ENCODE peak calls at places on chromosomes 3 and 15, in four cellular contexts. E, O, R and F are unnamed samples.
A peak's percentile ranks its signal among the peaks of the same experiment; 100 is the strongest.

GRCh38 chr15:30953731-30954378 is 37.6 kb downstream of the MTMR10 start:
- DNase-seq in E (no peak), O (peak; percentile 41), R (peak; percentile 81), F (no peak)

GRCh38 chr3:11655188-11655928 is 11.6 kb upstream of the VGLL4 start:
- DNase-seq in E (no peak), O (no peak), R (no peak), F (no peak)

GRCh38 chr3:158702815-158703481 is 29.3 kb downstream of the RARRES1 start:
- DNase-seq in E (no peak), O (no peak), R (no peak), F (no peak)

GRCh38 chr15:40065166-40065565 is 26.2 kb upstream of the SRP14 start:
- DNase-seq in E (no peak), O (no peak), R (no peak), F (no peak)

GRCh38 chr3:137764001-137764433 is at the start of gene SOX14:
- DNase-seq in E (no peak), O (no peak), R (no peak), F (no peak)

GRCh38 chr3:10008588-10009344 is 17.5 kb upstream of the FANCD2 start:
- DNase-seq in E (peak; percentile 56), O (no peak), R (peak; percentile 92), F (no peak)

GRCh38 chr15:62901916-62902554 is 140.5 kb upstream of the TPM1 start:
- DNase-seq in E (no peak), O (peak; percentile 6), R (no peak), F (no peak)

GRCh38 chr3:155032918-155033317 is 47.2 kb upstream of the MME start:
- DNase-seq in E (no peak), O (no peak), R (no peak), F (no peak)

GRCh38 chr3:185402561-185402960 is 39.6 kb downstream of the MAP3K13 start:
- DNase-seq in E (no peak), O (no peak), R (no peak), F (no peak)

GRCh38 chr3:138374573-138375134 is 26.3 kb downstream of the MRAS start:
- DNase-seq in E (no peak), O (no peak), R (no peak), F (no peak)

GRCh38 chr3:5317572-5317971 is 130.1 kb downstream of the EDEM1 start:
- DNase-seq in E (no peak), O (no peak), R (no peak), F (no peak)

GRCh38 chr3:134211797-134212196 is 38.9 kb downstream of the RYK start:
- DNase-seq in E (peak; percentile 10), O (no peak), R (peak; percentile 61), F (no peak)

GRCh38 chr15:68328485-68328884 is 50.9 kb downstream of the FEM1B start:
- DNase-seq in E (no peak), O (no peak), R (no peak), F (no peak)

GRCh38 chr3:194731496-194732073 is 45.9 kb downstream of the FAM43A start:
- DNase-seq in E (no peak), O (no peak), R (no peak), F (no peak)

GRCh38 chr3:194732617-194733016 is 46.9 kb downstream of the FAM43A start:
- DNase-seq in E (no peak), O (no peak), R (no peak), F (no peak)

GRCh38 chr3:194728986-194729385 is 43.3 kb downstream of the FAM43A start:
- DNase-seq in E (no peak), O (no peak), R (no peak), F (no peak)

GRCh38 chr3:194727435-194728128 is 41.9 kb downstream of the FAM43A start:
- DNase-seq in E (no peak), O (no peak), R (no peak), F (no peak)

DNA sequence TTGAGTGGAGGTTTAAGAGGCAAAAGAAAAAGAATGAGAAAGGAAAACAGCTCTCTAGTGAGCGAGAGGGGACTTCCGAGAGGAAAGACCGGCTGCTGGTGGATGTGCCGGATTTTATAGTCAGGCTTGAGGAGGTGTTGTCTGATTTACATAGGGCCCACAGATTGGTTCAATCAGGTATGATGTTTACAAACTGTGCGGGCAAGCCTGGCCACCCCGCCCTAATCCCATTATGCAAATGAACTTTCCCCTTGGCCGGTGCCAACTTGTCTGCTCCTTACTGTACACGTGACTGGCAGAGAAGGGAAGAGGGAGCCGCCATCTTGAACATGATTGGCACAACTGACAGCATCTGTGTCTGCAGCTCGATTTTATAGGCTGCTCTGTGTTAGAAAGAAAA is 44.7 kb downstream of the FAM43A start:
- DNase-seq in E (no peak), O (no peak), R (no peak), F (no peak)
- TF ChIP-seq SPI1 in E (no peak), O (no peak), R (no peak), F (no peak)

GRCh38 chr3:44981751-44982150 is 5.7 kb downstream of the EXOSC7 start:
- DNase-seq in E (no peak), O (no peak), R (peak; percentile 28), F (no peak)
- TF ChIP-seq SPI1 in E (peak; percentile 55), O (no peak), R (no peak), F (peak; percentile 57)

GRCh38 chr3:42804831-42805821 is 836 bp upstream of the HIGD1A start:
- DNase-seq in E (no peak), O (no peak), R (peak; percentile 67), F (no peak)
- TF ChIP-seq SPI1 in E (no peak), O (no peak), R (no peak), F (no peak)

GRCh38 chr3:35780800-35781199 is 141.5 kb downstream of the ARPP21 start:
- DNase-seq in E (no peak), O (no peak), R (no peak), F (no peak)
- TF ChIP-seq SPI1 in E (no peak), O (no peak), R (no peak), F (no peak)

DNA sequence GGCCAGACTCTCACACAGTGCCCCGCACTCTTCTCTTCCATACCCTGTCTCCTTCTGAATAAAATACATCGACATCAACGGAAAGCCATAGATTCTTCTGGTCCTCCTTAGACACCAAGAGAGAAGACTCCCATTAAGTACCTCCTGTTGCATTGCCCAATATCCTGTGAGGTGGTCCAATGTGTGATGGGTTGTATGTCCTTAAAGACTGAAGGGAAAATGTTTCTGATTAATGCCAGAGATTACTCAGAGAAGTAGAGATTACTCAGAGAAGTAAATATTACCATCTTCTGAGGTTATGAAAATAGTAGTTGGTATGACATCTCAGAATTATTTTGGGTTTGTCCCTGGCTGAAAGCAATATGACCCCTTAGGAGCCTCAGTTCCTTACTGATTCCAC is 60.8 kb upstream of the GALNT15 start:
- DNase-seq in E (no peak), O (no peak), R (no peak), F (no peak)
- TF ChIP-seq SPI1 in E (no peak), O (no peak), R (no peak), F (no peak)

GRCh38 chr3:62375655-62376054 is 2.3 kb upstream of the FEZF2 start:
- DNase-seq in E (no peak), O (no peak), R (no peak), F (no peak)

GRCh38 chr3:62379206-62379834 is 6.0 kb upstream of the FEZF2 start:
- DNase-seq in E (no peak), O (no peak), R (no peak), F (no peak)

GRCh38 chr3:62376187-62376720 is 2.9 kb upstream of the FEZF2 start:
- DNase-seq in E (no peak), O (no peak), R (no peak), F (no peak)

GRCh38 chr3:62376906-62377865 is 3.8 kb upstream of the FEZF2 start:
- DNase-seq in E (no peak), O (no peak), R (no peak), F (no peak)

DNA sequence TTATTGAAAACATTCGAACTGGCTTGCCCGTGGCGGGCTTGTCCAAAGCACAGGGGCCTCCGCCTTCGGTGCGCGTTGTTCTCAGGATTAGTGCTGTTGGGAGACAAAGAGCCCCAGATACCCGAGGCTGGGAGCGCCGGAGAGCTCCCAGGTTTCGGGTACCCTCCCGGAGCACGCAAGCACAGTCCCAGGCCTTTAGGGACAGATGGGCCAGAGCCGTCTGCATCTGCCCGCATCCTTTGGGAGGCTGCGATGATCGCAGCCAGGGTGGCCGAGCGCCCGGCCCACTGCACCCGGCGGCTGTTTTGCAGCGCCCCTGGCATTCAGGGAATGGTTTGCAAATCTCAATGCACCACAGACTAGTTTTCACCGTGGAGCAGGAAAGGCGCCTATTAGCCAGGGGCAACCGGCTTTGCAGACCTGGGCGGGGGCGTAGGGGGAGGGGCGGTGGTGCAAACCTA is 5.0 kb upstream of the FEZF2 start:
- DNase-seq in E (no peak), O (no peak), R (no peak), F (no peak)
- TF ChIP-seq SPI1 in E (no peak), O (no peak), R (no peak), F (no peak)

GRCh38 chr3:61890167-61890566 is 328.8 kb downstream of the PTPRG start:
- DNase-seq in E (no peak), O (no peak), R (no peak), F (no peak)

GRCh38 chr3:61893840-61894566 is 332.6 kb downstream of the PTPRG start:
- DNase-seq in E (no peak), O (no peak), R (no peak), F (no peak)

GRCh38 chr3:61894988-61895935 is 333.9 kb downstream of the PTPRG start:
- DNase-seq in E (peak; percentile 15), O (no peak), R (peak; percentile 10), F (peak; percentile 87)

GRCh38 chr3:61890586-61890985 is 329.2 kb downstream of the PTPRG start:
- DNase-seq in E (no peak), O (no peak), R (no peak), F (no peak)

GRCh38 chr3:61892881-61893280 is 331.5 kb downstream of the PTPRG start:
- DNase-seq in E (no peak), O (no peak), R (no peak), F (no peak)
- TF ChIP-seq SPI1 in E (no peak), O (no peak), R (no peak), F (no peak)